ENCODE peak calls at places on chromosomes 4 and X, in five cellular contexts. X is SW480; H is thyroid gland; D is stimulated activated CD8-positive, alpha-beta memory T cell treated with anti-CD3 and anti-CD28 coated beads, Interleukin-15, amount 100 ng/mL, for 4 hours; A is OCI-LY7. Q is an unnamed sample.

GRCh38 chr4:65391814-65392213 is 278.5 kb downstream of the EPHA5 start:
- DNase-seq in X (no peak), H (no peak), D (no peak), A (no peak), Q (no peak)

GRCh38 chr4:126799971-126800722 is 832.6 kb upstream of the INTU start:
- DNase-seq in X (no peak), H (no peak), D (no peak), A (no peak), Q (no peak)

GRCh38 chrX:41602946-41603345 is 85.8 kb upstream of the GPR34 start:
- DNase-seq in X (no peak), H (no peak), D (no peak), A (no peak), Q (no peak)

GRCh38 chr4:109562457-109563237 is 2.6 kb downstream of the MCUB start:
- DNase-seq in X (no peak), H (no peak), D (no peak), A (peak), Q (peak)

GRCh38 chr4:143700420-143701352 is at the start of gene FREM3:
- DNase-seq in X (no peak), H (peak), D (no peak), A (no peak), Q (no peak)

GRCh38 chrX:115494133-115494532 is 66.8 kb upstream of the PLS3 start:
- DNase-seq in X (peak), H (no peak), D (no peak), A (no peak), Q (no peak)

GRCh38 chr4:82744284-82744963 is 54.2 kb downstream of the SCD5 start:
- DNase-seq in X (peak), H (peak), D (no peak), A (no peak), Q (no peak)

GRCh38 chr4:111136438-111136837 is 513.6 kb upstream of the PITX2 start:
- DNase-seq in X (peak), H (no peak), D (no peak), A (no peak), Q (no peak)

GRCh38 chr4:184471872-184472539 is 2.3 kb downstream of the IRF2 start:
- DNase-seq in X (peak), H (no peak), D (no peak), A (peak), Q (peak)

GRCh38 chr4:6055030-6055429 is 36.8 kb upstream of the C4orf50 start:
- DNase-seq in X (no peak), H (no peak), D (no peak), A (no peak), Q (no peak)